ENCODE peak calls at places on chromosomes 11 and 22, in five cellular contexts. F is fibroblast of the aortic adventitia, K is A549, M is GM23248, I is ovary. C is an unnamed sample.

GRCh38 chr22:50600541-50600940 is at the start of gene MAPK8IP2:
- DNase-seq in F (no peak), K (no peak), M (no peak), I (no peak), C (no peak)

GRCh38 chr11:76251223-76251575 is 44.9 kb upstream of the WNT11 start:
- DNase-seq in F (no peak), K (no peak), M (peak; percentile 53), I (no peak), C (no peak)

GRCh38 chr11:121703166-121703565 is 250.4 kb upstream of the SORL1-AS1 start:
- DNase-seq in F (no peak), K (no peak), M (no peak), I (no peak), C (no peak)

GRCh38 chr11:36265793-36266628 is 23.2 kb downstream of the COMMD9 start:
- DNase-seq in F (peak; percentile 52), K (peak; percentile 62), M (peak; percentile 61), I (peak; percentile 64), C (peak; percentile 34)

GRCh38 chr11:87878373-87878779 is 296.9 kb downstream of the RAB38 start:
- DNase-seq in F (peak; percentile 66), K (no peak), M (peak; percentile 74), I (no peak), C (no peak)

GRCh38 chr11:96006016-96006415 is 82.1 kb upstream of the MTMR2 start:
- DNase-seq in F (no peak), K (no peak), M (no peak), I (no peak), C (no peak)

GRCh38 chr22:36732609-36733008 is 29.1 kb upstream of the CACNG2 start:
- DNase-seq in F (no peak), K (no peak), M (no peak), I (no peak), C (no peak)

GRCh38 chr22:33544707-33545106 is 375.6 kb downstream of the LARGE1 start:
- DNase-seq in F (peak; percentile 19), K (no peak), M (peak; percentile 57), I (no peak), C (no peak)

GRCh38 chr22:45009881-45010531 is at the start of gene PHF21B:
- DNase-seq in F (peak; percentile 15), K (peak; percentile 63), M (peak; percentile 38), I (peak; percentile 87), C (peak; percentile 87)

GRCh38 chr11:70167723-70168404 is 35.2 kb upstream of the FADD start:
- DNase-seq in F (no peak), K (no peak), M (no peak), I (no peak), C (no peak)

GRCh38 chr11:102608699-102609098 is 16.4 kb downstream of the MMP20 start:
- DNase-seq in F (no peak), K (no peak), M (no peak), I (no peak), C (no peak)

GRCh38 chr11:47359586-47359985 is 7.1 kb upstream of the MYBPC3 start:
- DNase-seq in F (no peak), K (no peak), M (no peak), I (no peak), C (no peak)

GRCh38 chr11:67634366-67635230 is 4.9 kb upstream of the NUDT8 start:
- DNase-seq in F (no peak), K (no peak), M (no peak), I (no peak), C (peak; percentile 28)

GRCh38 chr11:64011371-64011770 is 24.4 kb upstream of the FLRT1 start:
- DNase-seq in F (no peak), K (no peak), M (no peak), I (no peak), C (no peak)

GRCh38 chr11:123653997-123654565 is 343 bp downstream of the SCN3B start:
- DNase-seq in F (peak; percentile 35), K (peak; percentile 35), M (peak; percentile 68), I (peak; percentile 32), C (peak; percentile 72)

GRCh38 chr11:43948341-43949185 is 6.1 kb downstream of the C11orf96 start:
- DNase-seq in F (no peak), K (no peak), M (no peak), I (no peak), C (no peak)

GRCh38 chr11:327581-327923 is 6.9 kb upstream of the IFITM3 start:
- DNase-seq in F (peak; percentile 51), K (no peak), M (no peak), I (no peak), C (no peak)

GRCh38 chr11:111105566-111105965 is 140.0 kb upstream of the POU2AF2 start:
- DNase-seq in F (peak; percentile 13), K (no peak), M (peak; percentile 68), I (no peak), C (no peak)

GRCh38 chr11:15826826-15827225 is 529.5 kb downstream of the SOX6 start:
- DNase-seq in F (no peak), K (peak; percentile 25), M (peak; percentile 24), I (peak; percentile 25), C (peak; percentile 85)

GRCh38 chr22:50576070-50576469 is 2.2 kb downstream of the CPT1B start:
- DNase-seq in F (peak; percentile 41), K (peak; percentile 20), M (peak; percentile 47), I (no peak), C (no peak)

GRCh38 chr11:123457187-123457770 is 27.2 kb downstream of the GRAMD1B start:
- DNase-seq in F (peak; percentile 39), K (no peak), M (no peak), I (no peak), C (no peak)

GRCh38 chr11:59172345-59173079 is 580 bp downstream of the DTX4 start:
- DNase-seq in F (no peak), K (no peak), M (peak; percentile 42), I (peak; percentile 58), C (no peak)

GRCh38 chr11:118227865-118228785 is 3.3 kb upstream of the JAML start:
- DNase-seq in F (no peak), K (no peak), M (no peak), I (no peak), C (no peak)

GRCh38 chr22:43110444-43110926 is at the start of gene BIK:
- DNase-seq in F (peak; percentile 19), K (no peak), M (peak; percentile 44), I (peak; percentile 38), C (peak; percentile 75)

GRCh38 chr22:41770715-41771452 is 29.6 kb upstream of the CCDC134 start:
- DNase-seq in F (no peak), K (no peak), M (peak; percentile 52), I (no peak), C (no peak)

GRCh38 chr11:64334764-64335741 is 5.0 kb upstream of the CCDC88B start:
- DNase-seq in F (peak; percentile 94), K (peak; percentile 97), M (peak; percentile 94), I (no peak), C (peak; percentile 51)

GRCh38 chr11:120564573-120565301 is 53.2 kb downstream of the GRIK4 start:
- DNase-seq in F (peak; percentile 9), K (no peak), M (peak; percentile 90), I (peak; percentile 53), C (peak; percentile 84)

GRCh38 chr22:50175191-50175461 is 4.6 kb downstream of the PANX2 start:
- DNase-seq in F (no peak), K (no peak), M (no peak), I (no peak), C (no peak)

GRCh38 chr11:93945596-93945995 is 75.6 kb upstream of the HEPHL1 start:
- DNase-seq in F (peak; percentile 20), K (no peak), M (peak; percentile 5), I (no peak), C (no peak)

GRCh38 chr11:45816614-45817013 is 11.7 kb downstream of the SLC35C1 start:
- DNase-seq in F (no peak), K (no peak), M (no peak), I (no peak), C (no peak)

GRCh38 chr11:134347441-134347840 is 15.7 kb downstream of the GLB1L2 start:
- DNase-seq in F (no peak), K (no peak), M (no peak), I (no peak), C (no peak)

GRCh38 chr22:31099386-31099785 is 8.0 kb downstream of the SELENOM start:
- DNase-seq in F (no peak), K (no peak), M (peak; percentile 78), I (no peak), C (no peak)

GRCh38 chr11:77109236-77110019 is 6.8 kb downstream of the OMP start:
- DNase-seq in F (peak; percentile 56), K (no peak), M (peak; percentile 65), I (no peak), C (no peak)

DNA sequence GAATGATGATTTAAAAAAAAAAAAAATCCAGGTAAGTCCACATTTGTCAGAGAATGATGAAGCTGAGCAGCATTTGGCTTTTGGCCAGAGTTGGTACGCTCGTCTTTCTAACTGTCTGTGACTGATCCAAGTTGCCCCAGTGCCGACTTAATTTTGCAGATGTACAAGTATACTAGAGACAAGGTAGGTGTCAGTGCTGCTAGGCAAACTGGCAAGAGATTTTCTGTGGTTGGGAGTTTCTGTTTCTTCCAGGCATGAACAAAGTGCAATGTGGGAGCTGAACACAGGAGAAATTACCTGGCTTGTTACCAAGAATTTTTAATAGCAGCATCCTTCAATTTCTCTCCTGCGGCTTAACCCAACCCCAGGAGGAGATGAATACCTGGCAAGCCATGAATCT is 307.7 kb downstream of the BUD13 start:
- DNase-seq in F (no peak), K (no peak), M (no peak), I (no peak), C (no peak)
- H3K4me3 ChIP-seq in F (no peak overlapping the region), K (no peak overlapping the region), M (no peak overlapping the region), I (no peak overlapping the region), C (no peak overlapping the region)

GRCh38 chr11:20021212-20021611 is 139.1 kb downstream of the DBX1 start:
- DNase-seq in F (no peak), K (no peak), M (no peak), I (no peak), C (no peak)
- H3K4me3 ChIP-seq in F (no peak overlapping the region), K (no peak overlapping the region), M (no peak overlapping the region), I (no peak overlapping the region), C (no peak overlapping the region)

DNA sequence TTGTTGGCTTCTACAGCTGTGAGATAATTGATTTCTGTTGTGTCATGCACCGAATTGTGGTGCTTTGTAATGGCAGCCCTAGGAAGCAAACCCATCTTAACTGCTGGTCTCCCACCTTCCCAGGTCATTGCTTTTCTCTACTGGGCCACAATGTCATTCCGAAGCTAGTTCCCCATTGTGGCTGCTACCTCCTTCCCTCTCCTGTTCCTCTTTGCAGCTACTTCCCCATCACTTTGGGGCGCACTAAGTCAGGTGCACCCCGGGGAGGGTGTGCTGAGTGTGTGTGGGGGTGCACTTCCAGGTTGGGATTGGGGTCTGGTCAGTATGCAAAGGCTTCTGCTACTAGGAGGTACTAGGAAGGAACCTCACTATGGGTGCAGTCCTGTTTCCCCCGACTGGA is 109.3 kb downstream of the ST3GAL4 start:
- DNase-seq in F (no peak), K (no peak), M (no peak), I (no peak), C (no peak)
- H3K4me3 ChIP-seq in F (no peak overlapping the region), K (no peak overlapping the region), M (no peak overlapping the region), I (no peak overlapping the region), C (no peak overlapping the region)

GRCh38 chr22:40401981-40402406 is 31.6 kb downstream of the SGSM3 start:
- DNase-seq in F (no peak), K (no peak), M (no peak), I (no peak), C (no peak)

GRCh38 chr22:40403141-40403540 is 32.7 kb downstream of the SGSM3 start:
- DNase-seq in F (no peak), K (no peak), M (no peak), I (no peak), C (no peak)

GRCh38 chr22:40400173-40400572 is 29.8 kb downstream of the SGSM3 start:
- DNase-seq in F (no peak), K (no peak), M (no peak), I (no peak), C (no peak)

GRCh38 chr22:40399661-40400060 is 29.3 kb downstream of the SGSM3 start:
- DNase-seq in F (no peak), K (no peak), M (no peak), I (no peak), C (no peak)

GRCh38 chr22:40401532-40401931 is 31.1 kb downstream of the SGSM3 start:
- DNase-seq in F (no peak), K (no peak), M (no peak), I (no peak), C (no peak)
- H3K4me3 ChIP-seq in F (no peak overlapping the region), K (no peak overlapping the region), M (no peak overlapping the region), I (no peak overlapping the region), C (no peak overlapping the region)